ENCODE peak calls at places on chromosomes 16 and 17, in four cellular contexts. E is osteoblast, L is Calu3, O is neural crest cell. I is an unnamed sample.
A peak's percentile ranks its signal among the peaks of the same experiment; 100 is the strongest.

GRCh38 chr17:47949951-47950350 is 7.7 kb downstream of the PRR15L start:
- DNase-seq in E (no peak), L (peak; percentile 57), O (no peak), I (no peak)

GRCh38 chr17:74429604-74430384 is 2.1 kb upstream of the GPRC5C start:
- DNase-seq in E (peak; percentile 85), L (no peak), O (no peak), I (no peak)

GRCh38 chr16:79610771-79611170 is 10.2 kb upstream of the MAF start:
- DNase-seq in E (peak; percentile 17), L (no peak), O (no peak), I (no peak)

GRCh38 chr17:65163990-65164495 is 26.9 kb downstream of the RGS9 start:
- DNase-seq in E (no peak), L (peak; percentile 8), O (no peak), I (no peak)

GRCh38 chr17:9217151-9218067 is 196.1 kb downstream of the NTN1 start:
- DNase-seq in E (peak; percentile 91), L (no peak), O (no peak), I (no peak)

GRCh38 chr16:12729448-12729847 is 74.2 kb downstream of the CPPED1 start:
- DNase-seq in E (peak; percentile 90), L (no peak), O (no peak), I (no peak)

GRCh38 chr17:79981661-79982101 is 54.0 kb downstream of the TBC1D16 start:
- DNase-seq in E (no peak), L (no peak), O (no peak), I (no peak)

GRCh38 chr16:35631261-35631945 is 2172.0 kb downstream of the TP53TG3F start:
- DNase-seq in E (no peak), L (no peak), O (no peak), I (no peak)

GRCh38 chr16:14627088-14627487 is 3.0 kb downstream of the PARN start:
- DNase-seq in E (no peak), L (no peak), O (no peak), I (no peak)

GRCh38 chr16:67260426-67261063 is 11.8 kb downstream of the SLC9A5 start:
- DNase-seq in E (peak; percentile 71), L (peak; percentile 69), O (no peak), I (no peak)

GRCh38 chr17:1997146-1997586 is 28.0 kb downstream of the RTN4RL1 start:
- DNase-seq in E (no peak), L (peak; percentile 27), O (no peak), I (no peak)

GRCh38 chr17:42518755-42519545 is 17.1 kb upstream of the NAGLU start:
- DNase-seq in E (peak; percentile 36), L (peak; percentile 93), O (no peak), I (no peak)

GRCh38 chr16:4806280-4806679 is 3.8 kb upstream of the ROGDI start:
- DNase-seq in E (peak; percentile 4), L (no peak), O (no peak), I (no peak)

GRCh38 chr16:74320707-74321106 is 24.1 kb downstream of the PSMD7 start:
- DNase-seq in E (peak; percentile 70), L (no peak), O (no peak), I (no peak)

GRCh38 chr17:82965371-82965770 is 114.0 kb upstream of the METRNL start:
- DNase-seq in E (no peak), L (no peak), O (no peak), I (no peak)

GRCh38 chr16:3026003-3026378 is 2.2 kb downstream of the THOC6 start:
- DNase-seq in E (peak; percentile 85), L (no peak), O (no peak), I (no peak)

GRCh38 chr17:50080827-50081226 is 14.3 kb upstream of the PDK2 start:
- DNase-seq in E (peak; percentile 14), L (no peak), O (no peak), I (no peak)

GRCh38 chr17:40574292-40574691 is 9.0 kb upstream of the CCR7 start:
- DNase-seq in E (no peak), L (no peak), O (no peak), I (no peak)

GRCh38 chr17:81322271-81323082 is 27.4 kb upstream of the SLC38A10 start:
- DNase-seq in E (peak; percentile 98), L (no peak), O (no peak), I (no peak)

GRCh38 chr16:89207993-89208392 is 7.7 kb upstream of the SLC22A31 start:
- DNase-seq in E (no peak), L (no peak), O (no peak), I (no peak)

GRCh38 chr17:28227278-28228108 is 91.5 kb upstream of the TMEM97 start:
- DNase-seq in E (peak; percentile 89), L (peak; percentile 88), O (peak; percentile 69), I (peak; percentile 88)

GRCh38 chr17:81257533-81257932 is 18.4 kb downstream of the NDUFAF8 start:
- DNase-seq in E (no peak), L (no peak), O (no peak), I (no peak)

GRCh38 chr16:85385463-85386331 is 227.4 kb upstream of the GSE1 start:
- DNase-seq in E (no peak), L (no peak), O (no peak), I (peak; percentile 48)

GRCh38 chr16:19912445-19913305 is 28.0 kb upstream of the GPRC5B start:
- DNase-seq in E (no peak), L (no peak), O (no peak), I (no peak)

GRCh38 chr17:48335858-48336500 is 94.0 kb downstream of the SKAP1 start:
- DNase-seq in E (no peak), L (peak; percentile 20), O (no peak), I (no peak)

DNA sequence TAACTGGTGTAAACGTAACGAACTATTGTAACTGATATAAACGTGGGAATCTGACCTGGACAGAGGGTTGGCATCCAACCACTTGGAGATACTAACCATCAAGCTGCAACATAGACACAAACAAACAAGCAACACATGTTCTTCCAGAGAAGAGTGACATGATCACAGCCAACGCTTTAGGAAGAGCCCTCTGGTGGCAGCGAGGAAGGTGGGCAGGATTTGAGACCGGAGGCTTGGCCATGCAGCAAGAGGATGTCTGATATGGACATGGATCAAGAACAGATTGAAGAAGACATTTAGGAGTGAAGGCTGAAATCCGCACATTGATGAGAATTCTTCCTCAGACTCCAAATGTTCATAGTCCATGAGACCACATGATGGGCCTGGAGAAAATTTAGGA is 40.3 kb upstream of the TNRC6A start:
- DNase-seq in E (peak; percentile 82), L (peak; percentile 48), O (peak; percentile 30), I (peak; percentile 39)
- TF ChIP-seq CTCF in E (peak; percentile 79), L (peak; percentile 67), O (peak; percentile 64), I (peak; percentile 61)

GRCh38 chr17:4816826-4817225 is 9.9 kb downstream of the PLD2 start:
- DNase-seq in E (no peak), L (no peak), O (no peak), I (no peak)
- TF ChIP-seq CTCF in E (no peak), L (no peak), O (no peak), I (no peak)

DNA sequence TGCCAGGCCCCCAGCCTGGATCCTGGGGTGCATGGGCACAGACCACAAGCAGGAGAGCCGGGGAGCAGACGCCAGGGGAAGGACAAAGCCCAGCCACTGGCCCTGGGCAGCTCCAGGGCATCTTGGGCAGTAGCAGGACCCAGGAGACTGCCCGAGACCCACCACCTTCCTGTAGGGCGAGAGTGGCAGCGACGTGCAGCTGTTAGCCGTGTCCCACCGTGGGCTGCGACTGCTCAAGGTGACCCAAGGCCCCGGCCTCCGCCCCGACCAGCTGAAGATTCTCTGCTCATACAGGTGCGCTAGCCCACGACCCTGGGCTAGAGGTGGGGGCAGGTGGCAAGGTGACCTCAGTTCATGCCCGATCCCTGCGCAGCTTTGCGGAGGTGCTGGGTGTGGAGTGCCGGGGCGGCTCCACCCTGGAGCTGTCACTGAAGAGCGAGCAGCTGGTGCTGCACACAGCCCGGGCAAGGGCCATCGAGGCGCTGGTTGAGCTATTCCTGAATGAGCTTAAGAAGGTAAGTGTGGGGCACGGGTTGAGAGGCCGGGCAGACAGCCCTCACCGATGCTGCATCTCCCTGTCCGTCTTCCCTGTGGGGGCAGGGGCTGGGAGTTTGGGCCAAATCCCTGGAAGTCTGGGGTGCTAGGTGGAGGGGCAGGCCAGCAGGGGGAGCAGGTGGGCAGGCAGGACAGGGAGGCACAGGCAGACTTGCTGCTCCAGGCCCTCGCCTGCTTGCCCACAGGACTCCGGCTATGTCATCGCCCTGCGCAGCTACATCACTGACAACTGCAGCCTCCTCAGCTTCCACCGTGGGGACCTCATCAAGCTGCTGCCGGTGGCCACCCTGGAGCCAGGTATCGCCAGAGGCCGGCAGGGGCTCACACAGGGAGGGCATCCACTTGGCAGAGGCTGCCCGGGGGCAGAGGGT is 13.5 kb upstream of the SMIM5 start:
- DNase-seq in E (peak; percentile 98), L (peak; percentile 76), O (peak; percentile 70), I (peak; percentile 86)
- TF ChIP-seq CTCF in E (peak; percentile 58), L (peak; percentile 55), O (peak; percentile 64), I (peak; percentile 80)

GRCh38 chr17:8091033-8091687 is 3.6 kb upstream of the ALOX12B start:
- DNase-seq in E (peak; percentile 55), L (no peak), O (no peak), I (no peak)
- TF ChIP-seq CTCF in E (no peak), L (no peak), O (no peak), I (no peak)

I was measured in glutamatergic neuron.